ENCODE peak calls at places on chromosomes 3 and 15, in seven cellular contexts. One of them, this sample, is unnamed.

GRCh38 chr15:78415284-78415683 is 22.7 kb upstream of the IREB2 start:
- DNase-seq in Peyer's patch: no peak
- DNase-seq in CD8-positive, alpha-beta T cell: no peak
- DNase-seq in adrenal gland: no peak
- DNase-seq in fibroblast of pulmonary artery: peak; percentile 40
- DNase-seq in endothelial cell: no peak
- DNase-seq in fibroblast of lung: peak; percentile 30
- DNase-seq in this sample: no peak

GRCh38 chr3:105610473-105610872 is 243.8 kb downstream of the ALCAM start:
- DNase-seq in fibroblast of lung: no peak
- DNase-seq in Peyer's patch: no peak
- DNase-seq in fibroblast of pulmonary artery: no peak
- DNase-seq in CD8-positive, alpha-beta T cell: no peak
- DNase-seq in endothelial cell: no peak
- DNase-seq in adrenal gland: no peak
- DNase-seq in this sample: no peak

GRCh38 chr3:11495948-11496557 is 147.7 kb downstream of the VGLL4 start:
- DNase-seq in Peyer's patch: no peak
- DNase-seq in endothelial cell: peak; percentile 18
- DNase-seq in fibroblast of pulmonary artery: peak; percentile 81
- DNase-seq in adrenal gland: no peak
- DNase-seq in CD8-positive, alpha-beta T cell: no peak
- DNase-seq in fibroblast of lung: no peak
- DNase-seq in this sample: no peak

GRCh38 chr3:32456429-32457130 is 46.1 kb downstream of the CMTM6 start:
- DNase-seq in CD8-positive, alpha-beta T cell: no peak
- DNase-seq in fibroblast of pulmonary artery: no peak
- DNase-seq in endothelial cell: no peak
- DNase-seq in fibroblast of lung: no peak
- DNase-seq in adrenal gland: peak; percentile 11
- DNase-seq in Peyer's patch: no peak
- DNase-seq in this sample: peak; percentile 73

GRCh38 chr3:3625461-3626271 is 173.6 kb upstream of the LRRN1 start:
- DNase-seq in CD8-positive, alpha-beta T cell: no peak
- DNase-seq in adrenal gland: no peak
- DNase-seq in fibroblast of lung: no peak
- DNase-seq in endothelial cell: no peak
- DNase-seq in Peyer's patch: no peak
- DNase-seq in fibroblast of pulmonary artery: no peak
- DNase-seq in this sample: no peak

GRCh38 chr3:85572426-85572825 is 613.6 kb downstream of the CADM2 start:
- DNase-seq in adrenal gland: no peak
- DNase-seq in fibroblast of pulmonary artery: peak; percentile 11
- DNase-seq in fibroblast of lung: no peak
- DNase-seq in endothelial cell: no peak
- DNase-seq in Peyer's patch: no peak
- DNase-seq in CD8-positive, alpha-beta T cell: no peak
- DNase-seq in this sample: no peak

GRCh38 chr3:183988216-183988790 is 29.4 kb downstream of the ABCC5 start:
- DNase-seq in adrenal gland: no peak
- DNase-seq in CD8-positive, alpha-beta T cell: no peak
- DNase-seq in fibroblast of pulmonary artery: peak; percentile 17
- DNase-seq in Peyer's patch: no peak
- DNase-seq in fibroblast of lung: peak; percentile 49
- DNase-seq in endothelial cell: no peak
- DNase-seq in this sample: no peak

GRCh38 chr15:60795889-60796288 is 316.9 kb upstream of the ICE2 start:
- DNase-seq in fibroblast of pulmonary artery: no peak
- DNase-seq in fibroblast of lung: no peak
- DNase-seq in endothelial cell: no peak
- DNase-seq in CD8-positive, alpha-beta T cell: no peak
- DNase-seq in Peyer's patch: no peak
- DNase-seq in adrenal gland: no peak
- DNase-seq in this sample: no peak

GRCh38 chr15:58553365-58553918 is 121.7 kb downstream of the LIPC start:
- DNase-seq in Peyer's patch: no peak
- DNase-seq in fibroblast of pulmonary artery: no peak
- DNase-seq in fibroblast of lung: no peak
- DNase-seq in endothelial cell: no peak
- DNase-seq in adrenal gland: no peak
- DNase-seq in CD8-positive, alpha-beta T cell: no peak
- DNase-seq in this sample: no peak

GRCh38 chr3:31909455-31909854 is 71.6 kb downstream of the OSBPL10 start:
- DNase-seq in Peyer's patch: no peak
- DNase-seq in CD8-positive, alpha-beta T cell: no peak
- DNase-seq in fibroblast of pulmonary artery: no peak
- DNase-seq in adrenal gland: no peak
- DNase-seq in fibroblast of lung: no peak
- DNase-seq in endothelial cell: no peak
- DNase-seq in this sample: no peak

GRCh38 chr3:43968465-43968864 is 273.2 kb upstream of the TOPAZ1 start:
- DNase-seq in CD8-positive, alpha-beta T cell: no peak
- DNase-seq in Peyer's patch: no peak
- DNase-seq in adrenal gland: no peak
- DNase-seq in endothelial cell: no peak
- DNase-seq in fibroblast of pulmonary artery: no peak
- DNase-seq in fibroblast of lung: no peak
- DNase-seq in this sample: no peak

GRCh38 chr3:18189651-18190050 is 235.5 kb downstream of the SATB1 start:
- DNase-seq in adrenal gland: no peak
- DNase-seq in fibroblast of lung: peak; percentile 81
- DNase-seq in Peyer's patch: no peak
- DNase-seq in CD8-positive, alpha-beta T cell: no peak
- DNase-seq in endothelial cell: no peak
- DNase-seq in fibroblast of pulmonary artery: no peak
- DNase-seq in this sample: no peak

GRCh38 chr3:16494906-16495580 is 18.5 kb downstream of the RFTN1 start:
- DNase-seq in CD8-positive, alpha-beta T cell: no peak
- DNase-seq in adrenal gland: no peak
- DNase-seq in Peyer's patch: no peak
- DNase-seq in endothelial cell: no peak
- DNase-seq in fibroblast of pulmonary artery: peak; percentile 34
- DNase-seq in fibroblast of lung: peak; percentile 51
- DNase-seq in this sample: no peak

GRCh38 chr15:98694153-98694552 is 45.8 kb downstream of the IGF1R start:
- DNase-seq in fibroblast of pulmonary artery: no peak
- DNase-seq in adrenal gland: no peak
- DNase-seq in endothelial cell: no peak
- DNase-seq in fibroblast of lung: no peak
- DNase-seq in CD8-positive, alpha-beta T cell: no peak
- DNase-seq in Peyer's patch: no peak
- DNase-seq in this sample: no peak

GRCh38 chr3:110069641-110070538 is 732.5 kb upstream of the DPPA4 start:
- DNase-seq in adrenal gland: peak; percentile 21
- DNase-seq in CD8-positive, alpha-beta T cell: no peak
- DNase-seq in Peyer's patch: no peak
- DNase-seq in fibroblast of lung: peak; percentile 28
- DNase-seq in fibroblast of pulmonary artery: peak; percentile 88
- DNase-seq in endothelial cell: no peak
- DNase-seq in this sample: no peak

GRCh38 chr3:184679056-184679502 is 32.8 kb downstream of the MAGEF1 start:
- DNase-seq in endothelial cell: no peak
- DNase-seq in fibroblast of lung: peak; percentile 52
- DNase-seq in adrenal gland: no peak
- DNase-seq in fibroblast of pulmonary artery: no peak
- DNase-seq in Peyer's patch: no peak
- DNase-seq in CD8-positive, alpha-beta T cell: no peak
- DNase-seq in this sample: peak; percentile 90

GRCh38 chr15:56040081-56041035 is 46.9 kb upstream of the NEDD4 start:
- DNase-seq in Peyer's patch: no peak
- DNase-seq in endothelial cell: no peak
- DNase-seq in fibroblast of pulmonary artery: peak; percentile 98
- DNase-seq in fibroblast of lung: peak; percentile 98
- DNase-seq in adrenal gland: peak; percentile 86
- DNase-seq in CD8-positive, alpha-beta T cell: no peak
- DNase-seq in this sample: no peak

GRCh38 chr3:185632996-185633395 is 46.9 kb downstream of the SENP2 start:
- DNase-seq in adrenal gland: no peak
- DNase-seq in CD8-positive, alpha-beta T cell: no peak
- DNase-seq in fibroblast of pulmonary artery: no peak
- DNase-seq in endothelial cell: no peak
- DNase-seq in fibroblast of lung: no peak
- DNase-seq in Peyer's patch: no peak
- DNase-seq in this sample: no peak

GRCh38 chr3:32733631-32734229 is 48.7 kb downstream of the CNOT10 start:
- DNase-seq in Peyer's patch: no peak
- DNase-seq in adrenal gland: no peak
- DNase-seq in CD8-positive, alpha-beta T cell: no peak
- DNase-seq in fibroblast of pulmonary artery: peak; percentile 62
- DNase-seq in fibroblast of lung: peak; percentile 70
- DNase-seq in endothelial cell: no peak
- DNase-seq in this sample: no peak

GRCh38 chr3:49619649-49620048 is 54.5 kb upstream of the APEH start:
- DNase-seq in endothelial cell: no peak
- DNase-seq in CD8-positive, alpha-beta T cell: no peak
- DNase-seq in Peyer's patch: no peak
- DNase-seq in fibroblast of pulmonary artery: no peak
- DNase-seq in adrenal gland: no peak
- DNase-seq in fibroblast of lung: no peak
- DNase-seq in this sample: no peak

GRCh38 chr15:29656636-29657475 is 165.4 kb downstream of the TJP1 start:
- DNase-seq in fibroblast of lung: no peak
- DNase-seq in endothelial cell: peak; percentile 27
- DNase-seq in fibroblast of pulmonary artery: peak; percentile 36
- DNase-seq in Peyer's patch: no peak
- DNase-seq in adrenal gland: no peak
- DNase-seq in CD8-positive, alpha-beta T cell: no peak
- DNase-seq in this sample: peak; percentile 91

GRCh38 chr3:104547040-104547439 is 819.7 kb upstream of the ALCAM start:
- DNase-seq in CD8-positive, alpha-beta T cell: no peak
- DNase-seq in Peyer's patch: no peak
- DNase-seq in adrenal gland: no peak
- DNase-seq in fibroblast of pulmonary artery: no peak
- DNase-seq in fibroblast of lung: no peak
- DNase-seq in endothelial cell: no peak
- DNase-seq in this sample: no peak

GRCh38 chr3:193317901-193318300 is 60.7 kb downstream of the ATP13A5 start:
- DNase-seq in fibroblast of lung: no peak
- DNase-seq in CD8-positive, alpha-beta T cell: no peak
- DNase-seq in Peyer's patch: no peak
- DNase-seq in endothelial cell: no peak
- DNase-seq in adrenal gland: no peak
- DNase-seq in fibroblast of pulmonary artery: no peak
- DNase-seq in this sample: no peak

GRCh38 chr3:193313448-193313958 is 65.0 kb downstream of the ATP13A5 start:
- DNase-seq in fibroblast of pulmonary artery: no peak
- DNase-seq in fibroblast of lung: no peak
- DNase-seq in Peyer's patch: no peak
- DNase-seq in endothelial cell: no peak
- DNase-seq in CD8-positive, alpha-beta T cell: no peak
- DNase-seq in adrenal gland: no peak
- DNase-seq in this sample: no peak

GRCh38 chr3:193310914-193311723 is 67.4 kb downstream of the ATP13A5 start:
- DNase-seq in endothelial cell: no peak
- DNase-seq in fibroblast of pulmonary artery: no peak
- DNase-seq in Peyer's patch: no peak
- DNase-seq in adrenal gland: no peak
- DNase-seq in fibroblast of lung: no peak
- DNase-seq in CD8-positive, alpha-beta T cell: no peak
- DNase-seq in this sample: no peak

GRCh38 chr3:193314161-193314560 is 64.4 kb downstream of the ATP13A5 start:
- DNase-seq in Peyer's patch: no peak
- DNase-seq in fibroblast of pulmonary artery: no peak
- DNase-seq in fibroblast of lung: no peak
- DNase-seq in adrenal gland: no peak
- DNase-seq in CD8-positive, alpha-beta T cell: no peak
- DNase-seq in endothelial cell: no peak
- DNase-seq in this sample: no peak
- TF ChIP-seq CTCF in Peyer's patch: no peak
- TF ChIP-seq CTCF in fibroblast of pulmonary artery: no peak
- TF ChIP-seq CTCF in fibroblast of lung: no peak
- TF ChIP-seq CTCF in adrenal gland: no peak
- TF ChIP-seq CTCF in CD8-positive, alpha-beta T cell: no peak
- TF ChIP-seq CTCF in endothelial cell: no peak
- TF ChIP-seq CTCF in this sample: no peak

GRCh38 chr15:73246898-73247297 is 121.9 kb downstream of the HCN4 start:
- DNase-seq in fibroblast of pulmonary artery: no peak
- DNase-seq in endothelial cell: no peak
- DNase-seq in adrenal gland: no peak
- DNase-seq in fibroblast of lung: no peak
- DNase-seq in CD8-positive, alpha-beta T cell: no peak
- DNase-seq in Peyer's patch: no peak
- DNase-seq in this sample: no peak

GRCh38 chr15:73246411-73246810 is 122.3 kb downstream of the HCN4 start:
- DNase-seq in endothelial cell: no peak
- DNase-seq in CD8-positive, alpha-beta T cell: no peak
- DNase-seq in adrenal gland: no peak
- DNase-seq in fibroblast of pulmonary artery: no peak
- DNase-seq in Peyer's patch: no peak
- DNase-seq in fibroblast of lung: no peak
- DNase-seq in this sample: no peak

GRCh38 chr15:73240864-73241499 is 127.8 kb downstream of the HCN4 start:
- DNase-seq in fibroblast of lung: peak; percentile 70
- DNase-seq in CD8-positive, alpha-beta T cell: peak; percentile 63
- DNase-seq in adrenal gland: peak; percentile 81
- DNase-seq in Peyer's patch: peak; percentile 74
- DNase-seq in endothelial cell: peak; percentile 79
- DNase-seq in fibroblast of pulmonary artery: peak; percentile 78
- DNase-seq in this sample: no peak

GRCh38 chr15:73239564-73240208 is 129.1 kb downstream of the HCN4 start:
- DNase-seq in fibroblast of lung: peak; percentile 9
- DNase-seq in adrenal gland: no peak
- DNase-seq in endothelial cell: no peak
- DNase-seq in CD8-positive, alpha-beta T cell: no peak
- DNase-seq in fibroblast of pulmonary artery: peak; percentile 11
- DNase-seq in Peyer's patch: no peak
- DNase-seq in this sample: no peak

DNA sequence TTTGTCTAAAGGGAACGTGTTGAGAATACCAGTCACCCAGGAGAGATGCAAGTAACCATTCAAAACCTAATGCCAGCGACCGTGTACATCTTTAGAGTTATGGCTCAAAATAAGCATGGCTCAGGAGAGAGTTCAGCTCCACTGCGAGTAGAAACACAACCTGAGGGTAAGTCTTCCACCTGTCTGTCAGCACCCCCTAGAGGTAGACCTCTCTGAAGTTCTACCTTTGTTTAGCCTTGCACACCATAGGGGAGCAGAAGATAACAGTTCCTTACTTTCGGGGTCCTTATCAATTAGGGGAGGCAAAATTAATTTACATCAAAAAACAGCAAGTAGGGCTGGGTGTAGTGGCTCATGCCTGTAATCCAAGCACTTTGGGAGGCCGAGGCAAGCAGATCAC is 124.4 kb downstream of the HCN4 start:
- DNase-seq in fibroblast of lung: no peak
- DNase-seq in Peyer's patch: no peak
- DNase-seq in CD8-positive, alpha-beta T cell: no peak
- DNase-seq in fibroblast of pulmonary artery: no peak
- DNase-seq in adrenal gland: no peak
- DNase-seq in endothelial cell: no peak
- DNase-seq in this sample: no peak
- TF ChIP-seq CTCF in fibroblast of lung: no peak
- TF ChIP-seq CTCF in Peyer's patch: no peak
- TF ChIP-seq CTCF in CD8-positive, alpha-beta T cell: no peak
- TF ChIP-seq CTCF in fibroblast of pulmonary artery: peak; percentile 27
- TF ChIP-seq CTCF in adrenal gland: no peak
- TF ChIP-seq CTCF in endothelial cell: no peak
- TF ChIP-seq CTCF in this sample: peak; percentile 16

GRCh38 chr3:180601688-180602666 is at the start of gene TTC14:
- DNase-seq in Peyer's patch: peak; percentile 91
- DNase-seq in fibroblast of lung: peak; percentile 97
- DNase-seq in endothelial cell: peak; percentile 86
- DNase-seq in CD8-positive, alpha-beta T cell: peak; percentile 87
- DNase-seq in adrenal gland: peak; percentile 94
- DNase-seq in fibroblast of pulmonary artery: peak; percentile 97
- DNase-seq in this sample: peak; percentile 98
- TF ChIP-seq CTCF in Peyer's patch: no peak
- TF ChIP-seq CTCF in fibroblast of lung: no peak
- TF ChIP-seq CTCF in endothelial cell: no peak
- TF ChIP-seq CTCF in CD8-positive, alpha-beta T cell: no peak
- TF ChIP-seq CTCF in adrenal gland: no peak
- TF ChIP-seq CTCF in fibroblast of pulmonary artery: no peak
- TF ChIP-seq CTCF in this sample: peak; percentile 12

GRCh38 chr3:127632035-127632434 is 3.0 kb downstream of the PODXL2 start:
- DNase-seq in Peyer's patch: no peak
- DNase-seq in endothelial cell: no peak
- DNase-seq in fibroblast of lung: no peak
- DNase-seq in adrenal gland: no peak
- DNase-seq in CD8-positive, alpha-beta T cell: no peak
- DNase-seq in fibroblast of pulmonary artery: no peak
- DNase-seq in this sample: no peak
- TF ChIP-seq CTCF in Peyer's patch: no peak
- TF ChIP-seq CTCF in endothelial cell: no peak
- TF ChIP-seq CTCF in fibroblast of lung: no peak
- TF ChIP-seq CTCF in adrenal gland: no peak
- TF ChIP-seq CTCF in CD8-positive, alpha-beta T cell: no peak
- TF ChIP-seq CTCF in fibroblast of pulmonary artery: no peak
- TF ChIP-seq CTCF in this sample: no peak